ENCODE peak calls at places on chromosomes 16 and 17, in four cellular contexts. One of them, this sample, is unnamed.

GRCh38 chr17:39746145-39746461 is 8.4 kb downstream of the GRB7 start:
- DNase-seq in CD8-positive, alpha-beta T cell: no peak
- DNase-seq in neural progenitor cell: no peak
- DNase-seq in body of pancreas: no peak
- DNase-seq in this sample: no peak

GRCh38 chr16:62929593-62929992 is 893.4 kb upstream of the CDH8 start:
- DNase-seq in CD8-positive, alpha-beta T cell: no peak
- DNase-seq in neural progenitor cell: no peak
- DNase-seq in body of pancreas: no peak
- DNase-seq in this sample: no peak

GRCh38 chr17:27478901-27479531 is 22.8 kb downstream of the KSR1 start:
- DNase-seq in CD8-positive, alpha-beta T cell: no peak
- DNase-seq in neural progenitor cell: no peak
- DNase-seq in body of pancreas: no peak
- DNase-seq in this sample: no peak

GRCh38 chr17:30571921-30572320 is 94.7 kb downstream of the GOSR1 start:
- DNase-seq in CD8-positive, alpha-beta T cell: no peak
- DNase-seq in neural progenitor cell: no peak
- DNase-seq in body of pancreas: no peak
- DNase-seq in this sample: no peak

GRCh38 chr17:58202859-58203258 is 10.3 kb downstream of the EPX start:
- DNase-seq in CD8-positive, alpha-beta T cell: no peak
- DNase-seq in neural progenitor cell: no peak
- DNase-seq in body of pancreas: no peak
- DNase-seq in this sample: no peak

GRCh38 chr17:80545499-80545826 is 825 bp downstream of the RPTOR start:
- DNase-seq in CD8-positive, alpha-beta T cell: no peak
- DNase-seq in neural progenitor cell: no peak
- DNase-seq in body of pancreas: no peak
- DNase-seq in this sample: peak; percentile 27

GRCh38 chr17:21318439-21318838 is 33.9 kb downstream of the MAP2K3 start:
- DNase-seq in CD8-positive, alpha-beta T cell: no peak
- DNase-seq in neural progenitor cell: peak; percentile 45
- DNase-seq in body of pancreas: no peak
- DNase-seq in this sample: no peak

GRCh38 chr16:85836706-85837582 is 37.4 kb downstream of the COX4I1 start:
- DNase-seq in CD8-positive, alpha-beta T cell: no peak
- DNase-seq in neural progenitor cell: no peak
- DNase-seq in body of pancreas: no peak
- DNase-seq in this sample: no peak

DNA sequence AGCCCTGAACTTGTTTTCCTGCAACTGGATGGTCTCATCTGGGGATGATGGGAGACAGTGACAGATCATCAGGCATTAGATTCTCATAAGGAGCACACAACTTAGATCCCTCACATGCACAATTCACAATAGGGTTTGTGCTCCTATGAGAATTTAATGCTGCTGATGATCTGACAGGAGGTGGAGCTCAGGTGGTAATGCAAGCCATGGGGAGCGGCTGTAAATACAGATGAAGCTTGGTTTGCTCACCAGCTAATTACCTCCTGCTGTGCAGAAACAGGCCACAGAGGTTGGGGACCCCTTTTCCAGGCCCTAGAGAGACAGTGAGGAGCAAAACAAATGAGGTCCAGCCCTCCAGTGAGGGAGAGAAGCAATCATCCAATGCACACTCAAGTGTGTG is 168.6 kb downstream of the RGS9 start:
- DNase-seq in CD8-positive, alpha-beta T cell: no peak
- DNase-seq in neural progenitor cell: no peak
- DNase-seq in body of pancreas: no peak
- DNase-seq in this sample: no peak
- H3K4me1 ChIP-seq in CD8-positive, alpha-beta T cell: no peaks in the 10 kb centered on the region
- H3K4me1 ChIP-seq in neural progenitor cell: no peaks in the 10 kb centered on the region
- H3K4me1 ChIP-seq in body of pancreas: no peaks in the 10 kb centered on the region
- H3K4me1 ChIP-seq in this sample: no peaks in the 10 kb centered on the region

GRCh38 chr17:19386974-19387920 is at the start of gene MFAP4:
- DNase-seq in CD8-positive, alpha-beta T cell: no peak
- DNase-seq in neural progenitor cell: peak; percentile 80
- DNase-seq in body of pancreas: peak; percentile 35
- DNase-seq in this sample: peak; percentile 96
- H3K27ac ChIP-seq in CD8-positive, alpha-beta T cell: no peak within 1 kb of the TSS
- H3K27ac ChIP-seq in neural progenitor cell: no peak within 1 kb of the TSS
- H3K27ac ChIP-seq in body of pancreas: peak within 1 kb of the TSS; percentile 34
- H3K27ac ChIP-seq in this sample: peak within 1 kb of the TSS; percentile 68

GRCh38 chr17:48543854-48544355 is 1.0 kb downstream of the HOXB2 start:
- DNase-seq in CD8-positive, alpha-beta T cell: peak; percentile 61
- DNase-seq in neural progenitor cell: no peak
- DNase-seq in body of pancreas: no peak
- DNase-seq in this sample: no peak
- H3K27me3 ChIP-seq in CD8-positive, alpha-beta T cell: no peaks in the 10 kb centered on the region
- H3K27me3 ChIP-seq in neural progenitor cell: peaks cover 100% of the 10 kb centered on the region
- H3K27me3 ChIP-seq in body of pancreas: peaks cover 24% of the 10 kb centered on the region
- H3K27me3 ChIP-seq in this sample: no peaks in the 10 kb centered on the region

GRCh38 chr16:72865258-72865657 is 182.7 kb downstream of the ZFHX3 start:
- DNase-seq in CD8-positive, alpha-beta T cell: no peak
- DNase-seq in neural progenitor cell: no peak
- DNase-seq in body of pancreas: no peak
- DNase-seq in this sample: no peak
- H3K4me1 ChIP-seq in CD8-positive, alpha-beta T cell: no peaks in the 10 kb centered on the region
- H3K4me1 ChIP-seq in neural progenitor cell: no peaks in the 10 kb centered on the region
- H3K4me1 ChIP-seq in body of pancreas: peaks cover 10% of the 10 kb centered on the region
- H3K4me1 ChIP-seq in this sample: no peaks in the 10 kb centered on the region

GRCh38 chr17:35447494-35447893 is 1.1 kb downstream of the SLFN13 start:
- DNase-seq in CD8-positive, alpha-beta T cell: no peak
- DNase-seq in neural progenitor cell: peak; percentile 17
- DNase-seq in body of pancreas: no peak
- DNase-seq in this sample: peak; percentile 8
- H3K27ac ChIP-seq in CD8-positive, alpha-beta T cell: no peak overlapping the region
- H3K27ac ChIP-seq in neural progenitor cell: no peak overlapping the region
- H3K27ac ChIP-seq in body of pancreas: no peak overlapping the region
- H3K27ac ChIP-seq in this sample: no peak overlapping the region

GRCh38 chr17:77641718-77642117 is 316.8 kb upstream of the TNRC6C start:
- DNase-seq in CD8-positive, alpha-beta T cell: no peak
- DNase-seq in neural progenitor cell: no peak
- DNase-seq in body of pancreas: no peak
- DNase-seq in this sample: no peak
- H3K27me3 ChIP-seq in CD8-positive, alpha-beta T cell: no peaks in the 10 kb centered on the region
- H3K27me3 ChIP-seq in neural progenitor cell: no peaks in the 10 kb centered on the region
- H3K27me3 ChIP-seq in body of pancreas: peaks cover 4% of the 10 kb centered on the region
- H3K27me3 ChIP-seq in this sample: no peaks in the 10 kb centered on the region

DNA sequence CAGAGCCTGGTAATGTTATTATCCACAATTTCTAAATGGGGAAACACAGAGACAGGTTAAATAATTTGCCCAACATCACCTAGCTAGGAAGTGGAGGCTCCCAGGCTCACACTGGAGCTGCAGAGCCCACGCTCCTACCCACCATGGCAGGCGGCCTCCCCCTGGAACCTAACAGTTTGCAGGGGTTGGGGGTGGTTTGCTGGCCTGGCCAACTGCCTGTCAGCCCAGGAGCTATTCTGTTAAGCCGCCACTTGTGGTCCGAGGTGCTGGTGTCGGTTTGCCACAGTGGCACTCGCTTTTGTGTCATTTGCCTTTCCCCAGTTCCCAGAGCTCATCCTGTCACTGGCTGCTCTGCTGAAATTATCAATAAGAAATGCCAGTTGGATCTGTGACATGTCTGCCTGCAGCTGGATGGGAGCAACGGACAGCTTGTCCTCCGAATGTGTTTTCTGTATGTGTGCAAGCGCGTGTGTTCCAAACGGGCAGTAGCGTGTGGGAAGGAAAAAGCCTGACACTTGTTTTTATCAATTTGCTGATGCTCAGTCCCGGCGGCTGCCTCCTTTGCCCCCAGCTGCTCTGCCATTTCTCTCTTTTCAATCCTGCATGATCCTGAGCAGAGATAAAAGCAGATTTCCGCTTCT is 3.8 kb downstream of the PRCD start:
- DNase-seq in CD8-positive, alpha-beta T cell: no peak
- DNase-seq in neural progenitor cell: peak; percentile 34
- DNase-seq in body of pancreas: no peak
- DNase-seq in this sample: no peak
- H3K4me1 ChIP-seq in CD8-positive, alpha-beta T cell: peaks cover 19% of the 10 kb centered on the region
- H3K4me1 ChIP-seq in neural progenitor cell: peaks cover 26% of the 10 kb centered on the region
- H3K4me1 ChIP-seq in body of pancreas: peaks cover 62% of the 10 kb centered on the region
- H3K4me1 ChIP-seq in this sample: peaks cover 38% of the 10 kb centered on the region

This sample was measured in cardiac muscle cell.